ENCODE peak calls at places on chromosomes 4 and X, in four cellular contexts. M, N, Z and K are unnamed samples.

GRCh38 chr4:7159923-7160322 is 32.4 kb upstream of the SORCS2 start:
- DNase-seq in M (peak; percentile 6), N (no peak), Z (no peak), K (no peak)

GRCh38 chrX:51837926-51838325 is 55.5 kb upstream of the MAGED1 start:
- DNase-seq in Z (no peak), M (no peak), N (no peak), K (no peak)

GRCh38 chrX:109629310-109629709 is 4.3 kb upstream of the KCNE5 start:
- DNase-seq in M (no peak), Z (no peak), N (no peak), K (no peak)

GRCh38 chrX:150529587-150529986 is 38.8 kb upstream of the MTM1 start:
- DNase-seq in Z (no peak), N (no peak), M (no peak), K (no peak)

GRCh38 chr4:7441201-7441600 is 6.5 kb upstream of the PSAPL1 start:
- DNase-seq in Z (no peak), M (no peak), N (no peak), K (no peak)

GRCh38 chrX:3286196-3286920 is 60.1 kb downstream of the MXRA5 start:
- DNase-seq in N (no peak), Z (no peak), M (no peak), K (no peak)

GRCh38 chrX:134624046-134624430 is 34.2 kb downstream of the PLAC1 start:
- DNase-seq in M (no peak), Z (no peak), N (no peak), K (no peak)

GRCh38 chrX:10001496-10001895 is 34.3 kb downstream of the CLDN34 start:
- DNase-seq in Z (no peak), N (no peak), M (no peak), K (no peak)

GRCh38 chrX:78104447-78105176 is 564 bp downstream of the PGK1 start:
- DNase-seq in N (peak; percentile 53), M (no peak), Z (peak; percentile 11), K (peak; percentile 18)

GRCh38 chr4:6538111-6538510 is 36.9 kb upstream of the MAN2B2 start:
- DNase-seq in N (no peak), M (no peak), Z (no peak), K (no peak)

GRCh38 chr4:136864580-136865185 is 667.6 kb downstream of the PCDH18 start:
- DNase-seq in M (no peak), Z (peak; percentile 56), N (peak; percentile 76), K (peak; percentile 24)

GRCh38 chr4:108849611-108850406 is 87.0 kb upstream of the ETNPPL start:
- DNase-seq in Z (no peak), M (no peak), N (peak; percentile 98), K (no peak)

GRCh38 chr4:108963910-108964309 is 201.1 kb upstream of the ETNPPL start:
- DNase-seq in N (no peak), M (no peak), Z (no peak), K (no peak)

DNA sequence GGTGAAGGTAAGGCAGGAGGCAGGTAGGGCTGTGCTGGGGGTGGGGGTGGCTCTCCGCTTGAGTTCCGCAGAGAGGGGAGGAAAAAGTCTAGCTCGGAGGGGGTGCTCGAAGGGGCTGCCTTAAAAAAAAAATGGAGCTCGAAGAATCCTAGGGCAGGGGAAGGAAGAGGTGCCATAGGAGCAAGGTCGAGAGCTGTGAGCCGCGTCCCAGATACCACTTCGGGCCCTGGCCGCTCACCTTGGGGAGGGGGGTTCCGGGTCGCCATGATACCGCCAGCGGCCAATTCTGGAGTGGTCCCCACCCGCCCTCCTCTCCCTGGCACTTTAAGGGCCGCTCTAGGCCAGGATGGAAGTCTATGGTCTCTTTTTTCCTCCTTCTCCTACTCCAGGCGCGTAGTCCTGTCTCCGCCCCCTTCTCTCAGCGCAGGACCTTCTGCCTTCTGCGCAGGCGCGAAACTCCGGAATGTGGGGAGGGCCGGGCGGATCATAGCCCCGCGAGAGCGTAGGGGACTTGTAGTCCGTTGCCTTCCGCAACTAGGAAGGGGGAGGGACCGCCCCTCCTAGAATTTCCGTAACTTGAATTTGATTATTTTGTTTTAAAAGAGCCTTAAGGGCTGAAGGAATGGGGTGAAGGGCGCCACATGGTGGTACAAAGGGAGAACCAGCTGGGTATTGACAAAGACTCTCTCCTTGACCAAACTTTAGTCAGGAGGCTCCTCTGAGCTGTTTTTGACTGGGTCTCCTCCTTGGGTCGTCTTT is at the start of gene FUNDC1:
- DNase-seq in Z (peak; percentile 88), M (peak; percentile 96), N (peak; percentile 88), K (peak; percentile 78)
- TF ChIP-seq CTCF in Z (peak; percentile 22), M (peak; percentile 61), N (peak; percentile 45), K (no peak)

GRCh38 chr4:159291176-159291575 is 188.3 kb downstream of the RAPGEF2 start:
- DNase-seq in N (no peak), Z (no peak), M (no peak), K (no peak)

GRCh38 chr4:159290321-159291030 is 187.6 kb downstream of the RAPGEF2 start:
- DNase-seq in M (no peak), N (no peak), Z (no peak), K (no peak)

GRCh38 chr4:159289682-159290081 is 186.8 kb downstream of the RAPGEF2 start:
- DNase-seq in N (no peak), M (no peak), Z (no peak), K (no peak)

GRCh38 chr4:159296061-159296460 is 193.2 kb downstream of the RAPGEF2 start:
- DNase-seq in Z (no peak), N (no peak), M (no peak), K (no peak)

GRCh38 chr4:159292137-159292896 is 189.4 kb downstream of the RAPGEF2 start:
- DNase-seq in Z (no peak), M (no peak), N (no peak), K (no peak)
- TF ChIP-seq CTCF in Z (no peak), M (peak; percentile 40), N (no peak), K (no peak)

GRCh38 chrX:118254611-118255010 is 91.3 kb upstream of the WDR44 start:
- DNase-seq in Z (peak; percentile 53), M (peak; percentile 31), N (peak; percentile 68), K (peak; percentile 13)
- TF ChIP-seq CTCF in Z (peak; percentile 62), M (peak; percentile 76), N (peak; percentile 70), K (no peak)

GRCh38 chr4:82954212-82954611 is 53.7 kb downstream of the THAP9 start:
- DNase-seq in M (no peak), N (no peak), Z (no peak), K (no peak)
- TF ChIP-seq CTCF in M (no peak), N (no peak), Z (no peak), K (no peak)

DNA sequence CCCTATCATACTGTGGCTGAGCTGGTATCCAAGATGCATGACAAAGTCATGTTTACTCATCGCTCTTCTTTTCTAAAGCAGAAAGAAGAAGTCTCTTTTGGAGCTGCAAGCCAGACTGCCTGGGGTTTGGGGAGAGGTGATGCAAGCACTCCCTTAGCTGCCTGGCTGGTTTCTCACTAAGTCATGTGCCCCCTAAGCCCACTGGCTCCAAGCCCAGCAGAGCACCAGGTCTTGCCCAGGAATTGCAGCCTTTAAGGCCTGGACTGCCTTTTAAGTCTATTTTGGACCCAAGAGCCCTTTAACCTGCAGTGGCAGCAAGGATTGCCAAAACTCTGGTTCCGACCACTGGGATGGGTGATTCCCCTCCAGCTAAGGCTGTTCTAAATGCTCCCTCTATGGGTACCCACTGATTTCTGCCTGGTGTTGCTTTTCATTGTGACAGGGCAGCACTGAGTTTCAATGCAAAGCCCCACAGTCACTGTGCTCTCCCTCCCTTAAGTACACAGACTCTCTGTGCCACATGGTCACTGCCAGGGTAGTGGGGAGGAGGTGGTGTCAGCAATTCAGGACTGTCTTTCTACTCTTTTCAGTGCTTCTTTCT is 548.6 kb downstream of the TLL1 start:
- DNase-seq in Z (no peak), M (no peak), N (no peak), K (no peak)
- TF ChIP-seq CTCF in Z (no peak), M (peak; percentile 17), N (no peak), K (no peak)